ENCODE peak calls at places on chromosomes 4 and X, in six cellular contexts. One of them, this sample, is unnamed.

GRCh38 chrX:70196961-70197805 is 19.9 kb downstream of the DGAT2L6 start:
- DNase-seq in GM12878: no peak
- DNase-seq in HepG2: peak; percentile 51
- DNase-seq in A549: peak; percentile 42
- DNase-seq in K562: peak; percentile 74
- DNase-seq in endothelial cell of umbilical vein: peak; percentile 59
- DNase-seq in this sample: peak; percentile 64

GRCh38 chr4:109609431-109609830 is 49.4 kb downstream of the MCUB start:
- DNase-seq in endothelial cell of umbilical vein: no peak
- DNase-seq in HepG2: no peak
- DNase-seq in A549: no peak
- DNase-seq in GM12878: no peak
- DNase-seq in K562: no peak
- DNase-seq in this sample: no peak

GRCh38 chr4:122576261-122577188 is 44.3 kb downstream of the IL21 start:
- DNase-seq in K562: peak; percentile 66
- DNase-seq in endothelial cell of umbilical vein: peak; percentile 48
- DNase-seq in HepG2: peak; percentile 46
- DNase-seq in GM12878: no peak
- DNase-seq in A549: peak; percentile 19
- DNase-seq in this sample: peak; percentile 46

GRCh38 chrX:44019911-44020310 is 46.7 kb upstream of the NDP start:
- DNase-seq in GM12878: no peak
- DNase-seq in endothelial cell of umbilical vein: no peak
- DNase-seq in A549: no peak
- DNase-seq in K562: no peak
- DNase-seq in HepG2: no peak
- DNase-seq in this sample: no peak

GRCh38 chrX:101759000-101759399 is 99.3 kb upstream of the ARMCX2 start:
- DNase-seq in A549: peak; percentile 1
- DNase-seq in K562: peak; percentile 12
- DNase-seq in HepG2: peak; percentile 2
- DNase-seq in endothelial cell of umbilical vein: peak; percentile 69
- DNase-seq in GM12878: no peak
- DNase-seq in this sample: peak; percentile 27

GRCh38 chr4:3445111-3445820 is 3.5 kb downstream of the HGFAC start:
- DNase-seq in GM12878: no peak
- DNase-seq in K562: no peak
- DNase-seq in HepG2: no peak
- DNase-seq in A549: no peak
- DNase-seq in endothelial cell of umbilical vein: no peak
- DNase-seq in this sample: no peak

GRCh38 chr4:10054571-10055041 is 33.3 kb upstream of the SLC2A9 start:
- DNase-seq in endothelial cell of umbilical vein: peak; percentile 74
- DNase-seq in A549: no peak
- DNase-seq in HepG2: peak; percentile 48
- DNase-seq in GM12878: no peak
- DNase-seq in K562: no peak
- DNase-seq in this sample: no peak

GRCh38 chrX:18461431-18461830 is 36.0 kb downstream of the CDKL5 start:
- DNase-seq in K562: no peak
- DNase-seq in GM12878: no peak
- DNase-seq in A549: no peak
- DNase-seq in endothelial cell of umbilical vein: peak; percentile 18
- DNase-seq in HepG2: no peak
- DNase-seq in this sample: no peak

GRCh38 chrX:135973025-135973547 is 702 bp downstream of the MMGT1 start:
- DNase-seq in endothelial cell of umbilical vein: no peak
- DNase-seq in HepG2: no peak
- DNase-seq in GM12878: no peak
- DNase-seq in A549: peak; percentile 31
- DNase-seq in K562: peak; percentile 57
- DNase-seq in this sample: peak; percentile 22

GRCh38 chr4:152968806-152969394 is 32.8 kb downstream of the FHDC1 start:
- DNase-seq in endothelial cell of umbilical vein: no peak
- DNase-seq in HepG2: no peak
- DNase-seq in K562: no peak
- DNase-seq in GM12878: no peak
- DNase-seq in A549: no peak
- DNase-seq in this sample: no peak

GRCh38 chrX:83186632-83187031 is 321.5 kb upstream of the POU3F4 start:
- DNase-seq in HepG2: no peak
- DNase-seq in A549: no peak
- DNase-seq in K562: no peak
- DNase-seq in endothelial cell of umbilical vein: no peak
- DNase-seq in GM12878: no peak
- DNase-seq in this sample: no peak

GRCh38 chr4:169142390-169142789 is 128.4 kb downstream of the SH3RF1 start:
- DNase-seq in GM12878: no peak
- DNase-seq in A549: no peak
- DNase-seq in HepG2: no peak
- DNase-seq in K562: no peak
- DNase-seq in endothelial cell of umbilical vein: no peak
- DNase-seq in this sample: no peak

GRCh38 chr4:158760866-158761265 is 8.0 kb upstream of the FNIP2 start:
- DNase-seq in endothelial cell of umbilical vein: no peak
- DNase-seq in K562: no peak
- DNase-seq in GM12878: no peak
- DNase-seq in A549: no peak
- DNase-seq in HepG2: no peak
- DNase-seq in this sample: no peak

GRCh38 chr4:33940281-33940680 is 2304.0 kb downstream of the ARAP2 start:
- DNase-seq in endothelial cell of umbilical vein: no peak
- DNase-seq in GM12878: no peak
- DNase-seq in K562: no peak
- DNase-seq in A549: no peak
- DNase-seq in HepG2: no peak
- DNase-seq in this sample: no peak

GRCh38 chrX:143853488-143853887 is 30.4 kb upstream of the UBE2NL start:
- DNase-seq in K562: no peak
- DNase-seq in A549: no peak
- DNase-seq in HepG2: no peak
- DNase-seq in GM12878: no peak
- DNase-seq in endothelial cell of umbilical vein: no peak
- DNase-seq in this sample: no peak

GRCh38 chrX:114181195-114181594 is 402.7 kb upstream of the HTR2C start:
- DNase-seq in HepG2: no peak
- DNase-seq in A549: no peak
- DNase-seq in GM12878: no peak
- DNase-seq in K562: no peak
- DNase-seq in endothelial cell of umbilical vein: no peak
- DNase-seq in this sample: no peak

GRCh38 chrX:96576358-96576757 is 108.3 kb upstream of the DIAPH2 start:
- DNase-seq in A549: no peak
- DNase-seq in K562: no peak
- DNase-seq in endothelial cell of umbilical vein: peak; percentile 62
- DNase-seq in HepG2: no peak
- DNase-seq in GM12878: no peak
- DNase-seq in this sample: no peak

GRCh38 chrX:136030357-136031225 is 45.4 kb downstream of the SLC9A6 start:
- DNase-seq in GM12878: no peak
- DNase-seq in A549: no peak
- DNase-seq in endothelial cell of umbilical vein: peak; percentile 91
- DNase-seq in K562: no peak
- DNase-seq in HepG2: no peak
- DNase-seq in this sample: no peak

GRCh38 chr4:22678851-22679517 is 13.8 kb upstream of the GBA3 start:
- DNase-seq in HepG2: no peak
- DNase-seq in endothelial cell of umbilical vein: no peak
- DNase-seq in A549: no peak
- DNase-seq in GM12878: no peak
- DNase-seq in K562: no peak
- DNase-seq in this sample: no peak

GRCh38 chrX:112832481-112833095 is 8.0 kb downstream of the AMOT start:
- DNase-seq in A549: no peak
- DNase-seq in GM12878: no peak
- DNase-seq in K562: no peak
- DNase-seq in HepG2: no peak
- DNase-seq in endothelial cell of umbilical vein: no peak
- DNase-seq in this sample: no peak

GRCh38 chr4:110623710-110624015 is 786 bp upstream of the PITX2 start:
- DNase-seq in HepG2: no peak
- DNase-seq in endothelial cell of umbilical vein: no peak
- DNase-seq in GM12878: no peak
- DNase-seq in K562: no peak
- DNase-seq in A549: no peak
- DNase-seq in this sample: no peak

GRCh38 chr4:78056265-78057129 is 626 bp upstream of the FRAS1 start:
- DNase-seq in endothelial cell of umbilical vein: peak; percentile 41
- DNase-seq in GM12878: no peak
- DNase-seq in HepG2: peak; percentile 92
- DNase-seq in K562: peak; percentile 28
- DNase-seq in A549: peak; percentile 61
- DNase-seq in this sample: peak; percentile 7

GRCh38 chrX:69163936-69164741 is 1.1 kb downstream of the PJA1 start:
- DNase-seq in A549: no peak
- DNase-seq in K562: peak; percentile 17
- DNase-seq in GM12878: no peak
- DNase-seq in HepG2: no peak
- DNase-seq in endothelial cell of umbilical vein: peak; percentile 13
- DNase-seq in this sample: no peak

GRCh38 chr4:6180841-6181631 is 19.3 kb downstream of the JAKMIP1 start:
- DNase-seq in HepG2: no peak
- DNase-seq in endothelial cell of umbilical vein: no peak
- DNase-seq in K562: no peak
- DNase-seq in GM12878: peak; percentile 98
- DNase-seq in A549: no peak
- DNase-seq in this sample: no peak

GRCh38 chr4:111814961-111815360 is 330.3 kb upstream of the FAM241A start:
- DNase-seq in endothelial cell of umbilical vein: no peak
- DNase-seq in HepG2: no peak
- DNase-seq in A549: no peak
- DNase-seq in K562: no peak
- DNase-seq in GM12878: no peak
- DNase-seq in this sample: no peak

GRCh38 chr4:70666369-70666768 is at the start of gene JCHAIN:
- DNase-seq in A549: no peak
- DNase-seq in HepG2: no peak
- DNase-seq in endothelial cell of umbilical vein: no peak
- DNase-seq in GM12878: no peak
- DNase-seq in K562: no peak
- DNase-seq in this sample: no peak
- H3K4me3 ChIP-seq in A549: no peak within 1 kb of the TSS
- H3K4me3 ChIP-seq in HepG2: no peak within 1 kb of the TSS
- H3K4me3 ChIP-seq in endothelial cell of umbilical vein: no peak within 1 kb of the TSS
- H3K4me3 ChIP-seq in GM12878: peak within 1 kb of the TSS; percentile 58
- H3K4me3 ChIP-seq in K562: no peak within 1 kb of the TSS
- H3K4me3 ChIP-seq in this sample: no peak within 1 kb of the TSS

GRCh38 chr4:16916719-16917337 is 18.4 kb upstream of the LDB2 start:
- DNase-seq in HepG2: peak; percentile 63
- DNase-seq in GM12878: peak; percentile 47
- DNase-seq in A549: peak; percentile 15
- DNase-seq in endothelial cell of umbilical vein: peak; percentile 74
- DNase-seq in K562: peak; percentile 79
- DNase-seq in this sample: peak; percentile 79

GRCh38 chr4:16909245-16909644 is 10.8 kb upstream of the LDB2 start:
- DNase-seq in GM12878: no peak
- DNase-seq in A549: no peak
- DNase-seq in HepG2: no peak
- DNase-seq in K562: no peak
- DNase-seq in endothelial cell of umbilical vein: no peak
- DNase-seq in this sample: no peak

GRCh38 chr4:16915956-16916355 is 17.5 kb upstream of the LDB2 start:
- DNase-seq in A549: no peak
- DNase-seq in GM12878: no peak
- DNase-seq in K562: no peak
- DNase-seq in endothelial cell of umbilical vein: no peak
- DNase-seq in HepG2: no peak
- DNase-seq in this sample: no peak

GRCh38 chr4:16912896-16913295 is 14.5 kb upstream of the LDB2 start:
- DNase-seq in HepG2: no peak
- DNase-seq in endothelial cell of umbilical vein: no peak
- DNase-seq in GM12878: no peak
- DNase-seq in A549: no peak
- DNase-seq in K562: no peak
- DNase-seq in this sample: no peak

DNA sequence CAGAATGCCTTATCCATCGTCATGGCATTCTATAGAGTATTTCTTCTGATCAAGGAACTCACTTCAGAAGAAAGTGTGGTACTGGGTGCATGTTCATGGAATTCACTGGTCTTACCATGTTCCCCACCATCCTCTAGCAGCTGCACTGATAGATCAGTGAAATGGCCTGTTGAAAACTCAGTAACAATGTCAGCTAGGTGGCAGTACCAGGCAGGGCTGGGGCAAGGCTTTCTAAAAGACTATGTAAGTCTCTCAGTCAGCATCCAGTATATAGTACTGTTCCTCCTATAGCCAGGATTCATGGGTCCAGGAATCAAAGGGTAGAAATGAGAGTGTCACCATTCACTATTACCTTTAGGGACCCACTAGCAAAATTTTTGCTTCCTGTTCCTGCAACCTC is 15.8 kb upstream of the LDB2 start:
- DNase-seq in K562: no peak
- DNase-seq in GM12878: no peak
- DNase-seq in HepG2: no peak
- DNase-seq in endothelial cell of umbilical vein: peak; percentile 73
- DNase-seq in A549: no peak
- DNase-seq in this sample: peak; percentile 26
- TF ChIP-seq MYC in K562: no peak
- TF ChIP-seq MYC in GM12878: no peak
- TF ChIP-seq MYC in HepG2: no peak
- TF ChIP-seq MYC in endothelial cell of umbilical vein: no peak
- TF ChIP-seq MYC in A549: no peak
- TF ChIP-seq MYC in this sample: no peak

DNA sequence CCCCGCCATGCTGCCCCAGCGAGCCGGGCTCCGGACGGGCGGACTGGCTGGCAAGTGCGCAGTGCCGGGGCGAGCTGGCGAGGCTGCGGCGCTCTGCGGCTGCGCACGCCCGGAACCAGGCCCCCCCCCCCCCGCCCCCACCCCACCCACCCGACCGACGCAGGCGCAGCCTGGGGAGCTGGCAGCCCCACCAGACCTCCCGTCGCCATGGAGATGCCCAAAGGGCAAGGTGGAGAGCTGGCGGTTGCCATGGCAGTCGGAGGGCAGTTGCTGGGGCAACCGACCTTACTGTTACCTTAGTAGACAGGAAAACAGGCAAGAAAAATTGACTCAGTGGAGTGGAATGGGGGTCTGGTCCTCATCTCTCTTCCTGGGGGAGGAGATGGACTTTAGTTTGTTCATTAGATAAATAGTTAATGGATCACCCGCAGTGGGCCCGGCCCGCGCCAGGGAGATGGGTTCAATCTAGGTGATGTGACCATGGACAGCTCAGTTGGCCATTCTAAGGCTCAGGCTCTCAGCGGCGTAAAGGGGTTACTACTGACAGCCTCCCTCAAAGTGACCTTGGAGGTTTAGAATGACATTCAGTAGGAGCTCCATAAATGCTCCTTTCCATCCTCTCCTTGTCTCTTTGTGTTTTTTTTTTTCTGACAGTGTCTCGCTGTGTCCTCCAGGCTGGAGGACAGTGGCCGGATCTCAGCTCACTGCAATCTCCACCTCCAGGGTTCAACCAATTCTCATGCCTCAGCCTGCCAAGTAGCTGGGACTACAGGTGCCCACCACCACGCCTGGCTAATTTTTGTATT is at the start of gene PCSK1N:
- DNase-seq in A549: peak; percentile 49
- DNase-seq in HepG2: peak; percentile 88
- DNase-seq in endothelial cell of umbilical vein: no peak
- DNase-seq in GM12878: no peak
- DNase-seq in K562: no peak
- DNase-seq in this sample: no peak
- H3K4me3 ChIP-seq in A549: peak within 1 kb of the TSS; percentile 69
- H3K4me3 ChIP-seq in HepG2: peak within 1 kb of the TSS; percentile 65
- H3K4me3 ChIP-seq in endothelial cell of umbilical vein: no peak within 1 kb of the TSS
- H3K4me3 ChIP-seq in GM12878: no peak within 1 kb of the TSS
- H3K4me3 ChIP-seq in K562: no peak within 1 kb of the TSS
- H3K4me3 ChIP-seq in this sample: no peak within 1 kb of the TSS

GRCh38 chrX:41922694-41923171 is 621 bp downstream of the CASK start:
- DNase-seq in K562: peak; percentile 14
- DNase-seq in HepG2: no peak
- DNase-seq in endothelial cell of umbilical vein: peak; percentile 26
- DNase-seq in A549: peak; percentile 17
- DNase-seq in GM12878: no peak
- DNase-seq in this sample: peak; percentile 1
- TF ChIP-seq MYC in K562: no peak
- TF ChIP-seq MYC in HepG2: no peak
- TF ChIP-seq MYC in endothelial cell of umbilical vein: no peak
- TF ChIP-seq MYC in A549: no peak
- TF ChIP-seq MYC in GM12878: no peak
- TF ChIP-seq MYC in this sample: no peak